ENCODE peak calls at places on chromosome 11, in eight cellular contexts. Y, P, X, K, L, Q, M and I are unnamed samples.
A peak's percentile ranks its signal among the peaks of the same experiment; 100 is the strongest.

GRCh38 chr11:35484435-35484834 is 41.0 kb downstream of the PAMR1 start:
- DNase-seq in Y (no peak), P (no peak), X (no peak), K (no peak), L (no peak), Q (peak; percentile 78), M (peak; percentile 95), I (no peak)

GRCh38 chr11:122105009-122105828 is 10.8 kb downstream of the BLID start:
- DNase-seq in Y (peak; percentile 32), P (no peak), X (no peak), K (peak; percentile 24), L (no peak), Q (peak; percentile 65), M (peak; percentile 59), I (no peak)

GRCh38 chr11:290621-291231 is 1.8 kb downstream of the PGGHG start:
- DNase-seq in Y (no peak), P (no peak), X (no peak), K (no peak), L (no peak), Q (no peak), M (no peak), I (no peak)

GRCh38 chr11:128525411-128526243 is 61.7 kb downstream of the ETS1 start:
- DNase-seq in Y (no peak), P (no peak), X (no peak), K (peak; percentile 60), L (peak; percentile 54), Q (peak; percentile 70), M (peak; percentile 86), I (no peak)

GRCh38 chr11:69044111-69045013 is 4.4 kb upstream of the TPCN2 start:
- DNase-seq in Y (peak; percentile 68), P (peak; percentile 77), X (peak; percentile 51), K (peak; percentile 82), L (peak; percentile 88), Q (peak; percentile 89), M (peak; percentile 86), I (peak; percentile 77)

GRCh38 chr11:13487661-13488030 is 8.2 kb downstream of the PTH start:
- DNase-seq in Y (peak; percentile 8), P (no peak), X (no peak), K (peak; percentile 28), L (peak; percentile 75), Q (peak; percentile 49), M (peak; percentile 29), I (no peak)

GRCh38 chr11:61138940-61139339 is 22.3 kb downstream of the VPS37C start:
- DNase-seq in Y (no peak), P (no peak), X (no peak), K (no peak), L (no peak), Q (peak; percentile 81), M (no peak), I (no peak)

GRCh38 chr11:120219935-120220746 is 9.3 kb downstream of the OAF start:
- DNase-seq in Y (no peak), P (no peak), X (no peak), K (no peak), L (no peak), Q (peak; percentile 23), M (no peak), I (no peak)

GRCh38 chr11:24389575-24389974 is 107.3 kb upstream of the LUZP2 start:
- DNase-seq in Y (no peak), P (peak; percentile 11), X (no peak), K (no peak), L (no peak), Q (no peak), M (no peak), I (no peak)

GRCh38 chr11:64810891-64811272 is 531 bp upstream of the MEN1 start:
- DNase-seq in Y (no peak), P (no peak), X (peak; percentile 60), K (peak; percentile 57), L (peak; percentile 79), Q (no peak), M (no peak), I (no peak)

GRCh38 chr11:108498046-108498815 is at the start of gene POGLUT3:
- DNase-seq in Y (no peak), P (peak; percentile 93), X (peak; percentile 18), K (peak; percentile 88), L (peak; percentile 76), Q (peak; percentile 75), M (peak; percentile 67), I (peak; percentile 86)

GRCh38 chr11:105226062-105226461 is 86.5 kb upstream of the CARD18 start:
- DNase-seq in Y (no peak), P (no peak), X (no peak), K (no peak), L (no peak), Q (peak; percentile 40), M (no peak), I (no peak)

GRCh38 chr11:14309425-14310192 is 49.4 kb downstream of the RRAS2 start:
- DNase-seq in Y (no peak), P (no peak), X (no peak), K (no peak), L (no peak), Q (no peak), M (no peak), I (no peak)

GRCh38 chr11:27040302-27041115 is at the start of gene BBOX1:
- DNase-seq in Y (no peak), P (peak; percentile 9), X (no peak), K (no peak), L (peak; percentile 11), Q (no peak), M (no peak), I (no peak)

GRCh38 chr11:31645747-31646146 is 136.2 kb downstream of the ELP4 start:
- DNase-seq in Y (peak; percentile 33), P (no peak), X (no peak), K (no peak), L (no peak), Q (peak; percentile 90), M (peak; percentile 86), I (peak; percentile 4)

GRCh38 chr11:100777736-100778135 is 90.6 kb downstream of the ARHGAP42 start:
- DNase-seq in Y (no peak), P (no peak), X (no peak), K (no peak), L (no peak), Q (no peak), M (peak; percentile 60), I (no peak)

GRCh38 chr11:62540804-62541671 is 5.6 kb downstream of the AHNAK start:
- DNase-seq in Y (no peak), P (no peak), X (no peak), K (no peak), L (no peak), Q (peak; percentile 54), M (no peak), I (no peak)

GRCh38 chr11:134691985-134692384 is 279.9 kb upstream of the B3GAT1 start:
- DNase-seq in Y (no peak), P (no peak), X (no peak), K (no peak), L (no peak), Q (peak; percentile 53), M (peak; percentile 28), I (no peak)

GRCh38 chr11:117444256-117445096 is 116.8 kb downstream of the CEP164 start:
- DNase-seq in Y (no peak), P (peak; percentile 86), X (no peak), K (no peak), L (no peak), Q (no peak), M (no peak), I (no peak)

GRCh38 chr11:16367252-16367651 is 10.9 kb upstream of the SOX6 start:
- DNase-seq in Y (no peak), P (no peak), X (no peak), K (no peak), L (no peak), Q (no peak), M (no peak), I (no peak)

GRCh38 chr11:82634091-82634490 is 99.6 kb downstream of the FAM181B start:
- DNase-seq in Y (no peak), P (no peak), X (no peak), K (no peak), L (no peak), Q (no peak), M (peak; percentile 71), I (no peak)

GRCh38 chr11:57288771-57289579 is 35.8 kb downstream of the TNKS1BP1 start:
- DNase-seq in Y (no peak), P (peak; percentile 20), X (no peak), K (peak; percentile 74), L (peak; percentile 45), Q (peak; percentile 97), M (peak; percentile 85), I (no peak)

GRCh38 chr11:123063396-123064267 is 1.7 kb upstream of the HSPA8 start:
- DNase-seq in Y (no peak), P (no peak), X (peak; percentile 44), K (no peak), L (peak; percentile 32), Q (peak; percentile 78), M (peak; percentile 56), I (peak; percentile 60)

GRCh38 chr11:10694481-10695239 is 1.1 kb upstream of the IRAG1 start:
- DNase-seq in Y (no peak), P (no peak), X (no peak), K (no peak), L (no peak), Q (peak; percentile 74), M (no peak), I (no peak)
- TF ChIP-seq EZH2phosphoT487 in Y (no peak), P (no peak), X (no peak), K (no peak), L (no peak), Q (no peak), M (no peak), I (no peak)

GRCh38 chr11:46700251-46701077 is at the start of the genes ARHGAP1 and ZNF408:
- DNase-seq in Y (peak; percentile 99), P (peak; percentile 97), X (peak; percentile 99), K (peak; percentile 99), L (peak; percentile 100), Q (peak; percentile 100), M (peak; percentile 97), I (peak; percentile 100)
- H2AFZ ChIP-seq in Y (peak within 1 kb of the TSS; percentile 81), P (peak within 1 kb of the TSS; percentile 94), X (peak within 1 kb of the TSS; percentile 93), K (peak within 1 kb of the TSS; percentile 100), L (peak within 1 kb of the TSS; percentile 98), Q (peak within 1 kb of the TSS; percentile 94), M (peak within 1 kb of the TSS; percentile 90), I (peak within 1 kb of the TSS; percentile 96)

GRCh38 chr11:118917488-118918127 is 8.1 kb downstream of the BCL9L start:
- DNase-seq in Y (no peak), P (no peak), X (no peak), K (no peak), L (no peak), Q (peak; percentile 97), M (peak; percentile 52), I (peak; percentile 82)
- TF ChIP-seq EZH2phosphoT487 in Y (no peak), P (no peak), X (no peak), K (no peak), L (no peak), Q (no peak), M (no peak), I (no peak)

DNA sequence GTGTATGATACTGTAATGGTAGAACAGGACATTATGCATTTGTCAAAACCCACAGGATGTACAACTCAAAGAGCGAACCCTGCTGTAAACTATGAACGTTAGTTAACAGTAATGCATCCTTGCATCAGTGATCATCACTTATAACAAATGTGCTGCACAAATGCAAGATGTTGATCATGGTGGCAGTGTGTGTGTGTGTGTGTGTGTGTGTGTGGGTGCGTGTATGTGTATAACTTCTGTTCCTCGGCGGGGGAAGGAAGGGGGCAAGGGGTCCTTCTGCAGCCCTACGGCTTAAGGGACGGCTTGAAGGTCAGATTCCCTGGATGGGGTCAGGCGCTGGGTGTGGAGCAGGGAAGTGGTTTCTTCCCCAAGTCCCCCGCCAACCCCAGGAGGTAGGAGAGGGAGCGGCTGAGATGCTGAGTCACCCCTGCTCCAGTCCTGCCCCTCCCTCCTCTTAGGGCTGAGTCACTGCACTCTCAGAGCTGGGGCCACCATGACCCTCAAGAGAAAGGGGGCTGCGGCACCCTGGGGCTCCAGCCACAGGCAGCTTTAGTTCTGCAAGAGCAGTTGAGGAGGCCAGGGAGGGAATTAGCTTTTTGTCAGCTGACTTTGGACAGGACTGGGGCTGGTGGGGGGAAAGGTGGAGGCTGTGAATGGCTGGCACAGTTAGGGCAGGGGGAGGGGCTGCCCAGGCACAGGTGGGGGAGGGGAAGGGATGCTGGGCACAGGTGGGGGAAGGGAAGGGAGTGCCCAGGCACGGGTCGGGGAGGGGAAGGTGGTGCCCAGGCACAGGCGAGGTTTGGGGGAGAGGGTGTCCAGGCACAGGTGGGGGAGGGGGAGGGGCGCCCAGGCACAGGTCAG is 8.8 kb upstream of the CTSD start:
- DNase-seq in Y (peak; percentile 62), P (no peak), X (no peak), K (peak; percentile 79), L (peak; percentile 79), Q (peak; percentile 96), M (peak; percentile 85), I (peak; percentile 86)
- H2AFZ ChIP-seq in Y (no peak overlapping the region), P (peak overlapping the region; percentile 20), X (no peak overlapping the region), K (no peak overlapping the region), L (peak overlapping the region; percentile 95), Q (peak overlapping the region; percentile 47), M (peak overlapping the region; percentile 66), I (no peak overlapping the region)